ENCODE peak calls at places on chromosomes 11 and 22, in five cellular contexts. A, V, G, N and K are unnamed samples.

GRCh38 chr22:45630436-45630835 is 41.2 kb upstream of the ATXN10 start:
- DNase-seq in A (no peak), V (no peak), G (no peak), N (no peak), K (no peak)

GRCh38 chr11:35077709-35078695 is 61.0 kb upstream of the CD44 start:
- DNase-seq in A (peak; percentile 22), V (no peak), G (no peak), N (no peak), K (no peak)

GRCh38 chr22:50293441-50294318 is 13.8 kb downstream of the PLXNB2 start:
- DNase-seq in A (no peak), V (peak; percentile 85), G (no peak), N (no peak), K (no peak)

GRCh38 chr11:37973926-37974325 is 1375.9 kb upstream of the RAG2 start:
- DNase-seq in A (no peak), V (no peak), G (no peak), N (no peak), K (no peak)

GRCh38 chr11:29534831-29535230 is 482.0 kb downstream of the KCNA4 start:
- DNase-seq in A (no peak), V (no peak), G (no peak), N (no peak), K (no peak)

GRCh38 chr11:130872961-130873360 is 43.3 kb downstream of the SNX19 start:
- DNase-seq in A (no peak), V (no peak), G (no peak), N (no peak), K (no peak)

GRCh38 chr22:36762687-36763260 is 13.1 kb downstream of the IFT27 start:
- DNase-seq in A (no peak), V (no peak), G (no peak), N (peak; percentile 82), K (no peak)

GRCh38 chr11:120181446-120181992 is 29.3 kb upstream of the OAF start:
- DNase-seq in A (no peak), V (no peak), G (no peak), N (peak; percentile 77), K (no peak)

GRCh38 chr11:47980093-47980906 is at the start of gene PTPRJ:
- DNase-seq in A (no peak), V (peak; percentile 77), G (peak; percentile 51), N (peak; percentile 88), K (peak; percentile 92)

GRCh38 chr11:131070365-131070764 is 154.1 kb upstream of the SNX19 start:
- DNase-seq in A (no peak), V (peak; percentile 25), G (no peak), N (no peak), K (no peak)

GRCh38 chr22:27495325-27495724 is 306.2 kb downstream of the MN1 start:
- DNase-seq in A (no peak), V (no peak), G (no peak), N (no peak), K (no peak)

GRCh38 chr22:17888439-17888838 is 114.2 kb upstream of the BID start:
- DNase-seq in A (no peak), V (no peak), G (no peak), N (no peak), K (no peak)

GRCh38 chr11:74123008-74123448 is 47.8 kb downstream of the C2CD3 start:
- DNase-seq in A (no peak), V (no peak), G (no peak), N (no peak), K (no peak)

GRCh38 chr11:41779401-41779960 is 320.0 kb upstream of the LRRC4C start:
- DNase-seq in A (no peak), V (no peak), G (no peak), N (no peak), K (no peak)

GRCh38 chr22:45627489-45628233 is 44.0 kb upstream of the ATXN10 start:
- DNase-seq in A (no peak), V (no peak), G (no peak), N (no peak), K (no peak)

GRCh38 chr11:114653148-114653547 is 25.2 kb upstream of the NXPE2 start:
- DNase-seq in A (no peak), V (no peak), G (no peak), N (no peak), K (no peak)

GRCh38 chr11:96215094-96215782 is 127.8 kb downstream of the MAML2 start:
- DNase-seq in A (no peak), V (no peak), G (no peak), N (no peak), K (no peak)

GRCh38 chr22:37045958-37046357 is 5.6 kb upstream of the KCTD17 start:
- DNase-seq in A (no peak), V (no peak), G (no peak), N (no peak), K (no peak)

GRCh38 chr22:30892731-30893221 is 75.8 kb downstream of the MORC2 start:
- DNase-seq in A (no peak), V (no peak), G (no peak), N (peak; percentile 75), K (no peak)

GRCh38 chr11:58192229-58192628 is 3.4 kb downstream of the OR9Q2 start:
- DNase-seq in A (no peak), V (no peak), G (no peak), N (no peak), K (no peak)

GRCh38 chr11:44456544-44457270 is 108.8 kb upstream of the CD82 start:
- DNase-seq in A (no peak), V (peak; percentile 46), G (no peak), N (peak; percentile 57), K (no peak)